ENCODE peak calls at places on chromosomes 3 and 15, in four cellular contexts. S is psoas muscle, G is mammary epithelial cell, D is IMR-90. Q is an unnamed sample. For H3K4me1, the result is how much of the 10 kb centered on the place peaks cover.

GRCh38 chr3:192422321-192422997 is 304.9 kb downstream of the FGF12 start:
- DNase-seq in S (no peak), G (peak), D (no peak), Q (no peak)

GRCh38 chr3:121651684-121652083 is 9.0 kb downstream of the HCLS1 start:
- DNase-seq in S (no peak), G (no peak), D (no peak), Q (no peak)

GRCh38 chr3:50539887-50540286 is 27.7 kb downstream of the C3orf18 start:
- DNase-seq in S (no peak), G (peak), D (no peak), Q (no peak)

GRCh38 chr3:141179983-141180382 is 51.6 kb upstream of the PXYLP1 start:
- DNase-seq in S (no peak), G (no peak), D (no peak), Q (no peak)

GRCh38 chr15:57133127-57133968 is 214.9 kb downstream of the TCF12 start:
- DNase-seq in S (peak), G (no peak), D (peak), Q (no peak)

GRCh38 chr3:138072816-138073215 is 42.6 kb downstream of the DZIP1L start:
- DNase-seq in S (no peak), G (no peak), D (no peak), Q (no peak)

GRCh38 chr3:197854596-197855343 is 63.7 kb downstream of the LRCH3 start:
- DNase-seq in S (no peak), G (peak), D (peak), Q (no peak)

GRCh38 chr3:10093678-10094077 is 14.4 kb downstream of the FANCD2OS start:
- DNase-seq in S (no peak), G (no peak), D (no peak), Q (no peak)

GRCh38 chr3:33392703-33393125 is 47.5 kb downstream of the UBP1 start:
- DNase-seq in S (no peak), G (peak), D (peak), Q (no peak)

GRCh38 chr3:4736284-4736861 is 242.9 kb upstream of the BHLHE40 start:
- DNase-seq in S (no peak), G (peak), D (peak), Q (no peak)

GRCh38 chr3:60754617-60755016 is 496.6 kb downstream of the FHIT start:
- DNase-seq in S (no peak), G (no peak), D (no peak), Q (no peak)

GRCh38 chr3:124456506-124456905 is 273.7 kb upstream of the UMPS start:
- DNase-seq in S (no peak), G (no peak), D (no peak), Q (no peak)

GRCh38 chr3:144052275-144052674 is 80.7 kb downstream of the DIPK2A start:
- DNase-seq in S (no peak), G (no peak), D (peak), Q (no peak)

GRCh38 chr3:84318273-84318809 is 640.4 kb upstream of the CADM2 start:
- DNase-seq in S (no peak), G (no peak), D (no peak), Q (no peak)

GRCh38 chr15:59301527-59301926 is 71.1 kb downstream of the MYO1E start:
- DNase-seq in S (no peak), G (no peak), D (no peak), Q (no peak)

GRCh38 chr3:184361932-184362667 is 590 bp downstream of the POLR2H start:
- DNase-seq in S (peak), G (peak), D (peak), Q (peak)

GRCh38 chr15:36415643-36416042 is 163.8 kb upstream of the CDIN1 start:
- DNase-seq in S (no peak), G (peak), D (peak), Q (no peak)

GRCh38 chr3:136067211-136067610 is 101.7 kb downstream of the PPP2R3A start:
- DNase-seq in S (no peak), G (peak), D (no peak), Q (no peak)

GRCh38 chr15:29674661-29675533 is 147.4 kb downstream of the TJP1 start:
- DNase-seq in S (no peak), G (no peak), D (peak), Q (no peak)

GRCh38 chr3:58342676-58343075 is 10.0 kb downstream of the PXK start:
- DNase-seq in S (no peak), G (no peak), D (no peak), Q (no peak)

GRCh38 chr15:78810377-78811123 is 714 bp downstream of the ADAMTS7 start:
- DNase-seq in S (peak), G (peak), D (peak), Q (no peak)

GRCh38 chr3:152452318-152452717 is 183.6 kb downstream of the MBNL1 start:
- DNase-seq in S (no peak), G (peak), D (peak), Q (no peak)

GRCh38 chr3:100928638-100929428 is 64.4 kb downstream of the ABI3BP start:
- DNase-seq in S (no peak), G (peak), D (peak), Q (no peak)

GRCh38 chr15:41513282-41514227 is at the start of gene LTK:
- DNase-seq in S (no peak), G (no peak), D (no peak), Q (no peak)

GRCh38 chr3:197035577-197035976 is 6.0 kb upstream of the MELTF start:
- DNase-seq in S (no peak), G (no peak), D (no peak), Q (no peak)

GRCh38 chr15:74123131-74123429 is 7.3 kb upstream of the ISLR2 start:
- DNase-seq in S (no peak), G (no peak), D (no peak), Q (no peak)

GRCh38 chr3:59818033-59818936 is 768.5 kb upstream of the CFAP20DC start:
- DNase-seq in S (peak), G (peak), D (peak), Q (no peak)

GRCh38 chr3:34646911-34647465 is 848.6 kb downstream of the PDCD6IP start:
- DNase-seq in S (no peak), G (no peak), D (no peak), Q (no peak)

GRCh38 chr3:48189321-48189720 is 1.1 kb upstream of the CDC25A start:
- DNase-seq in S (no peak), G (no peak), D (no peak), Q (no peak)

GRCh38 chr15:71385026-71385425 is 269.8 kb downstream of the THSD4 start:
- DNase-seq in S (no peak), G (no peak), D (peak), Q (no peak)

GRCh38 chr15:70212288-70212962 is 114.7 kb upstream of the TLE3 start:
- DNase-seq in S (no peak), G (no peak), D (no peak), Q (no peak)

GRCh38 chr15:37764733-37765191 is 169.7 kb upstream of the TMCO5A start:
- DNase-seq in S (no peak), G (peak), D (peak), Q (no peak)

GRCh38 chr3:52831500-52832301 is 1.2 kb upstream of the ITIH4 start:
- DNase-seq in S (peak), G (peak), D (peak), Q (no peak)

DNA sequence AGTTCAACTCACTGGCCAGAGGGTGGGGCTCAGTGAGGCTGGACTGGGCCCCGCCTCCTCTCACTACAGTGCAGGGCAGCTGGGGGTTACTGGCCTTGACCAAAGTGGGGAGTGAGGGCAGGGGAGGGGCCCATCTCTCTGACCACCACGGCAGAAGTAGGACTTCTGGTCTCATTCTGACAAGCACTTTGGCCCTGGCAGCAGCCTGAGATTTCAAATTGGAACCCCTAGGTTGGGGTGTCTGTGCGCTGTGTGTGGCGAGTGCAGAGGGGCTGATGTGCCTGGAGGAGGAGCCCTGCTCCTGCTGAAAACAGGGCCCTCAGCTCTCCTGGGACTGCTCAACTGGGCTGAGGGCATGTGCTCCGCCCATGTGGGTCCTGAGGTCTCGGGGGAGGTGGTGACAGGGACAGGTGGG is 60.3 kb upstream of the RPL32 start:
- DNase-seq in S (peak), G (no peak), D (no peak), Q (no peak)
- TF ChIP-seq CTCF in S (no peak), G (no peak), D (no peak), Q (no peak)

GRCh38 chr15:80202016-80202315 is 49.2 kb downstream of the FAH start:
- DNase-seq in S (no peak), G (no peak), D (no peak), Q (no peak)

GRCh38 chr15:80203361-80203885 is 48.6 kb downstream of the CTXND1 start:
- DNase-seq in S (no peak), G (no peak), D (no peak), Q (no peak)

GRCh38 chr15:80202641-80203360 is 49.2 kb downstream of the CTXND1 start:
- DNase-seq in S (no peak), G (peak), D (no peak), Q (no peak)

GRCh38 chr15:80201256-80202015 is 48.6 kb downstream of the FAH start:
- DNase-seq in S (no peak), G (no peak), D (no peak), Q (no peak)

GRCh38 chr15:80204231-80204630 is 47.8 kb downstream of the CTXND1 start:
- DNase-seq in S (no peak), G (no peak), D (no peak), Q (no peak)
- H3K27ac ChIP-seq in S (no peak), G (no peak), D (no peak), Q (no peak)

DNA sequence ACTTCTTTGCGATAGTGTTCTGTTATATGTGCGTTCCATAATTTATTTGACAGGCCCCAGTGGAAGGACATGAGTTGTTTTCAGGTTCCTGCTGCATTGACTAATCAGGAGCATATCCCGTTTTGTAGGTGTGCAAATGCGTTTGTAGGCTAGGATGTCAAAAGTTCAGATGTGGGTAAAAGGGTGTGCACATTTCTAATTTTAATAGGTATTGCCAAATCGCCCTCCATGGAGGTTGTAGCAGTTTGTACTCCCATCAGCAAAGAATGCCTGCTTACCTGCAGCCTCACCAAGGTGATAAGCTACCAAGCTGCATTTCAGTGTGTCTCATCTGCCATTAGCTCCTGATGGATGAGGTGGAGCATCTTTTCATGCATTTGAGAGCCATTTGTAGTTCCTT is 36.3 kb downstream of the KLF13 start:
- DNase-seq in S (no peak), G (no peak), D (no peak), Q (no peak)
- H3K4me1 ChIP-seq in S (half or more), G (half or more), D (under half), Q (half or more)

GRCh38 chr3:172290457-172290856 is 157.8 kb downstream of the GHSR start:
- DNase-seq in S (no peak), G (no peak), D (no peak), Q (no peak)

GRCh38 chr3:172291650-172292049 is 156.6 kb downstream of the GHSR start:
- DNase-seq in S (no peak), G (no peak), D (no peak), Q (no peak)

GRCh38 chr3:172287811-172288477 is 160.3 kb downstream of the GHSR start:
- DNase-seq in S (peak), G (no peak), D (no peak), Q (no peak)

GRCh38 chr3:172288625-172289024 is 159.6 kb downstream of the GHSR start:
- DNase-seq in S (no peak), G (no peak), D (no peak), Q (no peak)

DNA sequence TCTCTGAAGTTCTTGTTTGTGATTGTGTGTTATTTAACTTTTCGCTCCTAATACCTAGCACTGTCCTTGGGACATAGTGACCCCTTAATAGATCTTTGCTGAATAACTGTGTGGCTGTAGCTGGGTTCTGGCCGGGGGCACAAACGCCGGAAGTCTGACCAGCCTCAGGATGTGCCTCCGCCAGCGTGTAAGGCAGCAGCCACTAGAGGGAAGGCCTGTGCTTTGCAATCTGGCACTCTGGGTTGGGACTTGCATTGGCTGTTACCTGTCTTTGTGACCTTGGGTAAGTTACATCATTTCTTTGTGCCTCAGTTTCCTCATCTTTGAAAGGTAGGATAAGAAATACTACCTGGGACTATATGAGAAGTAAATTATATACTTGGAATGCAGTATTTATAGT is 158.7 kb downstream of the GHSR start:
- DNase-seq in S (no peak), G (no peak), D (no peak), Q (no peak)
- TF ChIP-seq CTCF in S (peak), G (no peak), D (no peak), Q (no peak)

GRCh38 chr3:186571644-186572013 is 1.1 kb downstream of the DNAJB11 start:
- DNase-seq in S (no peak), G (no peak), D (no peak), Q (no peak)
- H3K27ac ChIP-seq in S (no peak), G (peak), D (no peak), Q (no peak)

DNA sequence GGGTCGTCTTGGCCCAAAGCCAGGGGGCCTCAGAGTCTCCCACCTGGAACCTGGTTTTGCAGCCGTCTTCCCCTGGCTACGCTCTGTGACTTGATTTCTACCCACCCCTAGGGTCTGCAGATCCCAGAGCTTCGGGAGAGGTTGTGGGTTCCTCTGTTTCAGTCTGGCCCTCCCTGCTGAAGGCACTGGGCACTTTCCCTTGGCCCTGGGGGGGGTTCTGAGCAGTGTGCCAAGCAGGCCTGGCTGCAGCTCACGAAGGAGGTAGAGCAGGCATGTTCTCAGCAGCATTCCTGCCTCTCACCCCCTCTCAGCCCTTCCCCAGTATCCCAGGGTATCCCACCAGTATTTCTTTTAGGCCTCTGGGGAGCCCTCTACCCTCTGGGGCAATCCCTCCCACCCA is 99.0 kb downstream of the TMEM266 start:
- DNase-seq in S (peak), G (no peak), D (no peak), Q (no peak)
- H3K4me1 ChIP-seq in S (under half), G (under half), D (under half), Q (under half)

Q was measured in CD8-positive, alpha-beta T cell.